ENCODE peak calls at places on chromosome 13, in four cellular contexts. X is stimulated activated naive B cell treated with anti-CD40 and anti-IgM and Interleukin-4, amounts not matched to agents 10 μg/mL and 1 μg/mL and 100 μg/mL, for 72 hours; J is NCI-H774; G is HAP-1. W is an unnamed sample.

GRCh38 chr13:40315416-40316064 is 350.9 kb downstream of the FOXO1 start:
- DNase-seq in X (no peak), J (no peak), G (no peak), W (no peak)

GRCh38 chr13:55816976-55817601 is 1323.6 kb upstream of the PRR20A start:
- DNase-seq in X (no peak), J (peak; percentile 6), G (no peak), W (no peak)

GRCh38 chr13:88908896-88909535 is 1237.8 kb downstream of the SLITRK5 start:
- DNase-seq in X (no peak), J (peak; percentile 66), G (no peak), W (no peak)

GRCh38 chr13:112978561-112979405 is 9.8 kb downstream of the MCF2L start:
- DNase-seq in X (no peak), J (no peak), G (no peak), W (no peak)

GRCh38 chr13:78655906-78656305 is 3.0 kb downstream of the OBI1 start:
- DNase-seq in X (no peak), J (no peak), G (no peak), W (no peak)

GRCh38 chr13:106649495-106649894 is 81.6 kb upstream of the ARGLU1 start:
- DNase-seq in X (no peak), J (no peak), G (no peak), W (no peak)

GRCh38 chr13:100173203-100173602 is 84.3 kb downstream of the PCCA start:
- DNase-seq in X (no peak), J (no peak), G (no peak), W (no peak)

GRCh38 chr13:75175575-75175974 is 306.4 kb downstream of the TBC1D4 start:
- DNase-seq in X (no peak), J (no peak), G (no peak), W (no peak)

GRCh38 chr13:111661776-111662175 is 341.3 kb downstream of the TEX29 start:
- DNase-seq in X (no peak), J (no peak), G (no peak), W (no peak)

W was measured in cardiac septum.